ENCODE peak calls at places on chromosome 1, in four cellular contexts. J is psoas muscle, A is mesendoderm, G is K562. Q is an unnamed sample. For H3K4me1 and H3K27me3, the result is how much of the 10 kb centered on the place peaks cover.

GRCh38 chr1:15584489-15585363 is at the start of gene AGMAT:
- DNase-seq in A (peak), G (no peak), J (peak), Q (no peak)

GRCh38 chr1:163258181-163258580 is 55.5 kb upstream of the RGS5 start:
- DNase-seq in A (no peak), G (no peak), J (no peak), Q (no peak)

GRCh38 chr1:226615876-226616275 is 67.3 kb downstream of the STUM start:
- DNase-seq in A (no peak), J (no peak), G (no peak), Q (no peak)

GRCh38 chr1:53210954-53211353 is 9.5 kb downstream of the CZIB start:
- DNase-seq in J (no peak), A (no peak), G (no peak), Q (no peak)

GRCh38 chr1:172837816-172838680 is 179.1 kb downstream of the FASLG start:
- DNase-seq in A (no peak), J (no peak), G (no peak), Q (no peak)

GRCh38 chr1:231630558-231631205 is 4.1 kb downstream of the DISC1 start:
- DNase-seq in G (no peak), J (no peak), A (no peak), Q (no peak)

GRCh38 chr1:100364731-100365130 is 12.4 kb downstream of the CDC14A start:
- DNase-seq in J (no peak), A (no peak), G (no peak), Q (no peak)

GRCh38 chr1:71836899-71837298 is 445.4 kb downstream of the NEGR1 start:
- DNase-seq in A (peak), G (no peak), J (no peak), Q (no peak)

GRCh38 chr1:30788580-30789387 is 31.2 kb upstream of the LAPTM5 start:
- DNase-seq in G (no peak), A (no peak), J (peak), Q (no peak)

GRCh38 chr1:75531570-75531969 is 79.3 kb downstream of the SLC44A5 start:
- DNase-seq in A (no peak), G (no peak), J (no peak), Q (no peak)

GRCh38 chr1:228270032-228270431 is 62.2 kb downstream of the OBSCN start:
- DNase-seq in J (no peak), A (no peak), G (no peak), Q (no peak)

GRCh38 chr1:107535091-107535490 is 394.3 kb downstream of the NTNG1 start:
- DNase-seq in G (no peak), J (no peak), A (no peak), Q (no peak)

GRCh38 chr1:110282395-110282794 is 56.8 kb upstream of the RBM15 start:
- DNase-seq in A (no peak), J (no peak), G (no peak), Q (no peak)

GRCh38 chr1:76073471-76073870 is 1.1 kb upstream of the ST6GALNAC3 start:
- DNase-seq in J (no peak), G (no peak), A (peak), Q (no peak)

GRCh38 chr1:43345119-43345518 is 7.5 kb downstream of the MPL start:
- DNase-seq in G (peak), J (no peak), A (peak), Q (no peak)

GRCh38 chr1:183734600-183735036 is 70.3 kb upstream of the RGL1 start:
- DNase-seq in G (no peak), A (peak), J (peak), Q (no peak)

GRCh38 chr1:59279651-59280050 is 17.2 kb upstream of the FGGY start:
- DNase-seq in G (no peak), A (no peak), J (no peak), Q (no peak)

GRCh38 chr1:7207875-7208646 is 422.8 kb downstream of the CAMTA1 start:
- DNase-seq in G (peak), J (no peak), A (peak), Q (peak)

GRCh38 chr1:84373446-84374141 is 24.7 kb upstream of the DNASE2B start:
- DNase-seq in G (no peak), A (no peak), J (no peak), Q (no peak)

GRCh38 chr1:181551249-181551648 is 67.9 kb downstream of the CACNA1E start:
- DNase-seq in J (no peak), A (no peak), G (no peak), Q (no peak)

GRCh38 chr1:194151056-194151455 is 964.6 kb upstream of the B3GALT2 start:
- DNase-seq in G (no peak), J (no peak), A (no peak), Q (no peak)
- H3K4me3 ChIP-seq in G (no peak), J (no peak), A (no peak), Q (no peak)

GRCh38 chr1:42324398-42325013 is 10.5 kb downstream of the FOXJ3 start:
- DNase-seq in A (no peak), G (no peak), J (no peak), Q (no peak)

GRCh38 chr1:42320689-42321088 is 14.3 kb downstream of the FOXJ3 start:
- DNase-seq in A (no peak), J (no peak), G (no peak), Q (no peak)

GRCh38 chr1:42321731-42322130 is 13.3 kb downstream of the FOXJ3 start:
- DNase-seq in A (no peak), G (no peak), J (no peak), Q (no peak)

GRCh38 chr1:42323551-42323950 is 11.5 kb downstream of the FOXJ3 start:
- DNase-seq in A (no peak), J (no peak), G (no peak), Q (no peak)

DNA sequence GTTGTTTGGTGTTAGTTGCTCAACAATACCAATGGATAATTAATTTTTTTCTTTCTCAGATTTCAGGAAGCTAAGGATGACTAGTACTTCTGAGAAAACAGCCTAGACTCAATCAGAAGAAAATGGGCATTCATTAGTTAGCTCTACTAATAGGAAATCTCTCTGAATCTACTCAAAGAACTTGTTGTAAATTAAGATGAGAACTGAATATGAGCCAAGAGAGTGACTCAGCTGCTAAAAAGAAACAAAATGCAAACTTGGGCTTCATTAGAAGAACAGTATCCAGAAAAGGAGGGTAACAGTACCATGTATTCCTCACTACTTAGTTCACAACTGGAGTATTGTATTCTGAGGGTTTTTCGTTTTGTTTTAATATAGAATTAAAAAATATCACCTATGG is 12.5 kb downstream of the FOXJ3 start:
- DNase-seq in A (no peak), G (no peak), J (no peak), Q (no peak)
- H3K4me1 ChIP-seq in A (under half), G (under half), J (half or more), Q (under half)

GRCh38 chr1:6149597-6149996 is 30.5 kb downstream of the CHD5 start:
- DNase-seq in J (no peak), A (no peak), G (no peak), Q (no peak)

GRCh38 chr1:6150006-6150938 is 29.8 kb downstream of the CHD5 start:
- DNase-seq in A (no peak), G (no peak), J (no peak), Q (no peak)

GRCh38 chr1:6151291-6151822 is 28.8 kb downstream of the CHD5 start:
- DNase-seq in G (no peak), J (no peak), A (no peak), Q (no peak)

GRCh38 chr1:6145864-6146410 is 34.2 kb downstream of the CHD5 start:
- DNase-seq in A (no peak), J (no peak), G (no peak), Q (no peak)

GRCh38 chr1:6148497-6149241 is 31.5 kb downstream of the CHD5 start:
- DNase-seq in J (peak), G (peak), A (peak), Q (peak)
- H3K27me3 ChIP-seq in J (under half), G (half or more), A (under half), Q (under half)

DNA sequence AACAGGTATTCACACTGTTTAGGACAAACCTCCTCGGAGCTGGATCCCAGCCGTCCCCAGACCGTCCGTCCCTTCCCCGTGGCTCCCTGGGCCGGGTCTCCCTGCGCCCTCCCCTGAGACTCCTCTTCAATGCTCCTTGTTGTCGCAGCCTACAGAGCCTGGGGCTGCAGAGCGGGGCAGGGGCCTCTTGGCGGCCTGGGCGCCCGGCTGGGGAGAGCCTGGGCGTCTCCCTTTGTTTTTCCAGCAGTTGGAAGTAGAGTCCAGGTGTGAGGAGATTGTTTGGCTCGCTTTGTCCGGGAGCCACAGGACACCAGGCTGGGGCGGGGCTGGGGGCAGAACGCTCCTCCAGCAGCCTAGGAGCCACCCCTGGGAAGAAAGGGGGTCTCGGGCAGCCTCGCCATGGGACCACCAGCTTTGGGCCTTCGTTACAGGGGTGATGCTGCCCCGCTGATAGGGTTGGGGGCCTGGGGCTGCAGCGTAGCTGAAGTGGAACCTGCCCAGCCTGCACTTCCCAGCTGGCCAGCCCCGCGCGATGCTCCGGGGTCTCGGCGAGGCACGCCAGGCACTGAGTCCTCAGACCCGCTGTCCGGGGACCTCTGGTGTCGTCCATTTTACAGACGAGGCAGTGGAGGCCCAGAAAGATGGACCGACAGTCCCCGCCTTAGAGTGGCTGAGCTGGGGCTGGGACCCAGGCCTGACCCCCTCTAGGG is 66.9 kb downstream of the PRDM16 start:
- DNase-seq in A (no peak), G (no peak), J (no peak), Q (no peak)
- H3K4me3 ChIP-seq in A (no peak), G (no peak), J (no peak), Q (no peak)

GRCh38 chr1:56508523-56508983 is 70.8 kb downstream of the PLPP3 start:
- DNase-seq in J (peak), G (no peak), A (no peak), Q (no peak)
- H3K4me1 ChIP-seq in J (under half), G (under half), A (under half), Q (under half)

DNA sequence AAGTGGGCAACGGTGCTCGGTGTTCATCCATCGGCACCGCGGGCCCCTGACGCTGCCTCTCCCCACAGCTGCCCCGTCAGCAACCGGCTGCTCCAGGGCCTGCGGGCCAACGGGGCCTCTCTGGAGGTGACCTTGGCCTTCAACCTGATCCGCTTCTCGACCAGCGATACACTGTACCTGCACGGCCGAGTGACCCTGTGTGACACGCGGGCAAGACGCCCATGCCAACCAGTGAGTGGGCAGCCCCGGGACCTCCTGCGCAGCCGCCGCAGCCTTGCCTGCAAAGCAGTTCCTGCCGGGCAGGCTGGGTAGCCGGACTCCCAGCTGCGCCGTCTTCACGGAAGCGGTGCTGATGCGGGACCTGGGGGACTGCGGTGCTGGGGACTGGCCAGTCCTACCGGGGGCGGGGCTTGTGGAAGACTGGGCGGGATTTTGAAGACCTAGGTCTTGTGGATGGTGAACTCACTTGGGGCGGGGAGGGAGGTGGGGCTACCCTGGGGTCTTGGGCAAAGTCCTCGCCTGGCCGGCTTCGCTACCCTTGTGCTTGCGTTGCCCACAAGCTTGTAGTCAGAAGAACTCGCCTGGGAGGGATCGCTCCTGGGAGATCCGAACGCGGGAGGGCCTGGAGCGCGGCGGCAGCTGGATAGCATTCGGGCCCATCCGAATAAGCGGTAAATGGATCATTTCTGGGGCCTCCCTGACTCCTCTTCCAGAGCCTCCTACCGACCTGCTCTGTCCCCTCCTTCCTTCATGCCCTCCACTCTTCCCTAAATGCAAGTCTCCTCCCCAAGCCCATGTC is 8.8 kb upstream of the CEP85 start:
- DNase-seq in A (peak), J (peak), G (no peak), Q (no peak)
- H3K27me3 ChIP-seq in A (under half), J (under half), G (under half), Q (under half)

DNA sequence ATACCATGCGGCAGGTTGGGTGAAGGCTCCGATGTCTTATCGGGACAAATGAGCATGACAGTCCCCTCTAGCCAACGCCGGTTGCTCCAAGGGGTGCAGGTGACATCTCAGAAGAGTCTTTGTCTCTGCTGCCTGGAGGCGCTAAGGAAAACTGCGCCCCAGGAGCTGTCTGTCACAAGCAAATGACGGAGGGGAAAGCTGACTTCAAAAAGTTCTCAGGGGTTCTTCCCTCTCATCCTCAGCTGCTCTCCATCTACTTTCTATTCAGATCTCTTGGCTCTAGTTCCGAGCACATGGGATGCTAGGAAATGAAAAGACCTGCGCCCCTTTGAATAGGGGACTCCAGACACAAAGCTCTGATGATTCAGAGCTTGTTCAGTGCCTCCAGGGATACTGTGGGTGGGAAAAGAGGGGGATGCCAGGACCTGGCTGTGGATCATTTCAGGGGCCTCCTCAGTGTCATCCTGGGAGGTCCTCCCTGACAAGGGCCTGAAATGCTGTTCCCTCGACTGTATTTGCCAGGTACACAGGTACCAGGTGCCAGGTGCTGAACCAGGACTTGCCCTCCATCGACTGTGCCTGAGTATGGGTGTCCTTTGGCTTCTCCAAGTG is 869 bp upstream of the KIAA0040 start:
- DNase-seq in J (peak), G (no peak), A (no peak), Q (no peak)
- H3K4me3 ChIP-seq in J (peak), G (peak), A (peak), Q (peak)

DNA sequence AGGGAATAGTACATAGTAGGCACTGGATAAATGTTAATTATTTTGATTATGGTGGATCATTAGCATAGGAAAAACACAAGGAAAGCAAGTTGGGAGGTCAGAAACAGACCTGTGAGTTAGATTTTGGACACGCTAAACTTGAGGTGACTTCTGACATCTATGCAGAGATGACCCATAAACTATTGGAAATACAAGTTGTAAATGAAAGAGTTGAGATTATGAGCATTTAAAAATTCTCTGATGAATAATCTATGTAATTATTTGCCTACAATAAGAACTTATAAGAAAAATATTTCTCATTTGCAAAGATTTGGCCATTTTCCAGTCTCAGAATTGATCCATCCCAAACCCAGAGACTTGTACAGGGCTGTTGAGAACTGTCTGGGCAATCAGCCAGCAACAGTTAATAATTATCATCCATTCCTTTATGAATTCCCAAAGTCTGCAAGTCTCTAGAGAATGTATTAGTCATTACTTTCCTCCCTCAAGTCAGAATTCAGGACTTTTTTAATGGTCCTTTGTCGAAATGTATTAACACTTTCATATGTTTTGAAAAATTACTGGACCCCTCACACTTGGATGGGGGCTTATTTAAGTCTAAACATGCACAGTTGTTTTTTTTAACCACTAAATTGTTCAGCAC is 19.4 kb upstream of the SLAMF6 start:
- DNase-seq in G (no peak), A (no peak), J (no peak), Q (no peak)
- H3K4me1 ChIP-seq in G (half or more), A (under half), J (under half), Q (under half)

Q was measured in HAP-1.